ENCODE peak calls at places on chromosome 4, in four cellular contexts. L is suprapubic skin, I is Caki2, C is IMR-90. X is an unnamed sample.

GRCh38 chr4:47490550-47490949 is 5.5 kb downstream of the ATP10D start:
- DNase-seq in L (no peak), I (no peak), C (no peak), X (peak; percentile 58)

GRCh38 chr4:95410387-95411005 is 138.3 kb downstream of the UNC5C start:
- DNase-seq in L (no peak), I (no peak), C (no peak), X (no peak)

GRCh38 chr4:147678796-147679549 is 5.0 kb downstream of the PRMT9 start:
- DNase-seq in L (no peak), I (no peak), C (peak; percentile 41), X (peak; percentile 18)

GRCh38 chr4:185845966-185846365 is 34.0 kb upstream of the SORBS2 start:
- DNase-seq in L (no peak), I (no peak), C (no peak), X (no peak)

GRCh38 chr4:149645790-149646189 is 169.9 kb downstream of the IQCM start:
- DNase-seq in L (no peak), I (no peak), C (no peak), X (no peak)

GRCh38 chr4:153916273-153916755 is 127.4 kb upstream of the SFRP2 start:
- DNase-seq in L (no peak), I (no peak), C (no peak), X (no peak)

GRCh38 chr4:77817304-77818076 is 1.7 kb downstream of the CNOT6L start:
- DNase-seq in L (no peak), I (no peak), C (no peak), X (peak; percentile 43)

GRCh38 chr4:153535735-153536494 is 69.8 kb downstream of the TMEM131L start:
- DNase-seq in L (no peak), I (no peak), C (peak; percentile 22), X (no peak)

GRCh38 chr4:15153662-15154061 is 151.4 kb downstream of the CPEB2 start:
- DNase-seq in L (no peak), I (no peak), C (peak; percentile 9), X (no peak)

GRCh38 chr4:151721466-151721865 is 39.3 kb downstream of the GATB start:
- DNase-seq in L (no peak), I (peak; percentile 20), C (no peak), X (no peak)

GRCh38 chr4:104494822-104495559 is at the start of gene CXXC4:
- DNase-seq in L (peak; percentile 68), I (peak; percentile 92), C (peak; percentile 10), X (peak; percentile 80)

GRCh38 chr4:8240211-8241041 is 29.1 kb upstream of the HTRA3 start:
- DNase-seq in L (no peak), I (no peak), C (no peak), X (no peak)